ENCODE peak calls at places on chromosome 10, in four cellular contexts. K is K562, B is GM12878, F is HepG2. N is an unnamed sample.
A peak's percentile ranks its signal among the peaks of the same experiment; 100 is the strongest.

GRCh38 chr10:14208231-14208630 is 122.5 kb downstream of the FRMD4A start:
- DNase-seq in B (no peak), K (no peak), F (no peak), N (no peak)

GRCh38 chr10:93826355-93826754 is 67.4 kb upstream of the SLC35G1 start:
- DNase-seq in B (no peak), K (no peak), F (no peak), N (no peak)

GRCh38 chr10:68897336-68897741 is 3.8 kb upstream of the DDX50 start:
- DNase-seq in B (no peak), K (peak; percentile 31), F (peak; percentile 64), N (peak; percentile 59)

GRCh38 chr10:91349381-91349780 is 60.8 kb upstream of the HECTD2 start:
- DNase-seq in K (no peak), F (no peak), B (no peak), N (no peak)

GRCh38 chr10:119413738-119414611 is 128.5 kb downstream of the RGS10 start:
- DNase-seq in B (no peak), F (no peak), K (no peak), N (no peak)

GRCh38 chr10:63573068-63573697 is 52.0 kb downstream of the REEP3 start:
- DNase-seq in F (no peak), K (no peak), B (no peak), N (no peak)

GRCh38 chr10:26725837-26726727 is 28.6 kb downstream of the PDSS1 start:
- DNase-seq in F (peak; percentile 27), B (no peak), K (peak; percentile 59), N (peak; percentile 5)

GRCh38 chr10:70917635-70918034 is 29.3 kb upstream of the PCBD1 start:
- DNase-seq in K (no peak), F (no peak), B (no peak), N (no peak)

GRCh38 chr10:80603516-80603915 is 65.8 kb downstream of the SH2D4B start:
- DNase-seq in B (no peak), K (no peak), F (no peak), N (no peak)

GRCh38 chr10:111338798-111339197 is 262.0 kb downstream of the ADRA2A start:
- DNase-seq in B (peak; percentile 55), F (no peak), K (no peak), N (no peak)

GRCh38 chr10:63481815-63482421 is 16.1 kb upstream of the JMJD1C start:
- DNase-seq in F (no peak), K (no peak), B (no peak), N (no peak)

GRCh38 chr10:43691503-43691902 is 42.8 kb upstream of the ZNF32 start:
- DNase-seq in K (no peak), B (no peak), F (no peak), N (no peak)

GRCh38 chr10:77319557-77319956 is 318.1 kb downstream of the KCNMA1 start:
- DNase-seq in K (no peak), B (no peak), F (no peak), N (no peak)

GRCh38 chr10:132417957-132418441 is 21.0 kb downstream of the PWWP2B start:
- DNase-seq in B (no peak), F (no peak), K (peak; percentile 8), N (no peak)

GRCh38 chr10:90245623-90246022 is 544.2 kb downstream of the KIF20B start:
- DNase-seq in K (no peak), F (no peak), B (no peak), N (no peak)

GRCh38 chr10:34713875-34714274 is 101.2 kb downstream of the PARD3 start:
- DNase-seq in B (no peak), K (no peak), F (peak; percentile 71), N (no peak)

GRCh38 chr10:50972591-50972990 is 87.2 kb upstream of the A1CF start:
- DNase-seq in F (peak; percentile 54), K (no peak), B (no peak), N (no peak)

GRCh38 chr10:31929986-31930675 is 1.5 kb upstream of the ARHGAP12 start:
- DNase-seq in F (no peak), K (no peak), B (no peak), N (no peak)

GRCh38 chr10:86086418-86086817 is 280.2 kb downstream of the GRID1 start:
- DNase-seq in K (no peak), F (no peak), B (no peak), N (no peak)

GRCh38 chr10:82529064-82529463 is 654.1 kb downstream of the NRG3 start:
- DNase-seq in F (no peak), K (no peak), B (no peak), N (no peak)

GRCh38 chr10:178208-178607 is 43.0 kb downstream of the ZMYND11 start:
- DNase-seq in B (no peak), F (peak; percentile 14), K (no peak), N (no peak)

GRCh38 chr10:132774905-132775863 is 10.8 kb downstream of the NKX6-2 start:
- DNase-seq in B (no peak), F (no peak), K (no peak), N (no peak)

GRCh38 chr10:27450225-27450624 is 53.9 kb upstream of the RAB18 start:
- DNase-seq in B (no peak), K (no peak), F (no peak), N (no peak)

GRCh38 chr10:98405422-98405821 is 9.6 kb downstream of the PYROXD2 start:
- DNase-seq in F (no peak), K (no peak), B (no peak), N (no peak)

GRCh38 chr10:13395540-13395939 is 47.4 kb upstream of the SEPHS1 start:
- DNase-seq in F (no peak), K (no peak), B (no peak), N (no peak)

GRCh38 chr10:34689053-34689452 is 126.0 kb downstream of the PARD3 start:
- DNase-seq in F (no peak), K (no peak), B (no peak), N (no peak)

GRCh38 chr10:26334932-26335573 is 103.1 kb upstream of the APBB1IP start:
- DNase-seq in K (peak; percentile 47), B (peak; percentile 73), F (peak; percentile 50), N (peak; percentile 58)

GRCh38 chr10:10677479-10677878 is 340.2 kb upstream of the CELF2 start:
- DNase-seq in F (no peak), K (no peak), B (peak; percentile 11), N (peak; percentile 67)

GRCh38 chr10:51423121-51423452 is 276.3 kb downstream of the CSTF2T start:
- DNase-seq in F (no peak), K (no peak), B (no peak), N (no peak)

GRCh38 chr10:123472606-123473005 is 193.5 kb upstream of the GPR26 start:
- DNase-seq in B (no peak), F (no peak), K (no peak), N (no peak)

GRCh38 chr10:11160982-11161554 is 143.4 kb downstream of the CELF2 start:
- DNase-seq in K (no peak), B (no peak), F (no peak), N (no peak)

GRCh38 chr10:131082991-131083465 is 228.5 kb downstream of the TCERG1L start:
- DNase-seq in B (no peak), K (no peak), F (peak; percentile 20), N (no peak)

GRCh38 chr10:79412516-79412915 is 32.9 kb downstream of the ZCCHC24 start:
- DNase-seq in B (no peak), F (no peak), K (no peak), N (no peak)
- TF ChIP-seq ATF2 in B (no peak), F (no peak), K (no peak), N (no peak)

DNA sequence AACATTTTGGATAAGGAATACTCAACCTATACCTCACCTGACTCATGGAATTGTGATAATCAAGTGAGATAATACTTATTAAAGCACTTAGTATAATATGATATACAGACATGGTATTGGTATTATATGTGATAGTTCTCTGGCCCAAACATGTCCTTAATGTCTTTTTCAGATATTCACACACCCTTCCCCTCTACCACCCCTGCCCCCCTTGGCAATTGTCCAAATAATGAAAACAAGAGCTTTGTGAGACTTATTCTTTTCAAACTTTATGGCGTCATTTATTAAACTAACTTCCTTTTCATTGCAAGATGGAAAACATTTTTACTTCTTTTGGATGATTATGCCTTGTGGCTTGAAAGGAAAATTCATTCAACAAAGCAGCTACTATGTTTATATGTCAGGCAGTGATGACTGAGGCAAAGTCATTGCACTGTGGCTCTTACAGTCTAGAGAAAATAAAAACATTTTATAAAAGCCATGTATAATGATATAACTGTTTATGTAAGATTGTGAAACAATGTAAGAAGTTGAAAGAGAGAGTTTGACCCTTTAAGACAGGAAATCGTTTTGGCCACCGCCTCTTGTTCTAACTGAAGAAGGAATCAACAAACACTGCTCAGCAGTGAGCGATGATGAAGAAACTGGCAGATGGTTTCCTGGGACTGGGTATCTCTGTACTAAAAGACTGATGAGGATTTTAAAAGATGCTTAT is 27.4 kb downstream of the MINPP1 start:
- DNase-seq in F (no peak), B (no peak), K (no peak), N (no peak)
- TF ChIP-seq BRCA1 in F (no peak), B (no peak), K (no peak), N (no peak)

GRCh38 chr10:116683061-116683601 is 59.2 kb downstream of the HSPA12A start:
- DNase-seq in B (no peak), F (no peak), K (no peak), N (no peak)

GRCh38 chr10:116676118-116676517 is 55.4 kb downstream of the PNLIPRP2 start:
- DNase-seq in F (no peak), B (no peak), K (no peak), N (no peak)

GRCh38 chr10:116674901-116675423 is 54.2 kb downstream of the PNLIPRP2 start:
- DNase-seq in K (no peak), F (no peak), B (no peak), N (no peak)

GRCh38 chr10:116676633-116677032 is 55.9 kb downstream of the PNLIPRP2 start:
- DNase-seq in B (no peak), F (peak; percentile 9), K (no peak), N (no peak)

GRCh38 chr10:116679351-116679750 is 58.6 kb downstream of the PNLIPRP2 start:
- DNase-seq in F (no peak), K (no peak), B (no peak), N (no peak)
- TF ChIP-seq ATF2 in F (no peak), K (no peak), B (no peak), N (no peak)

DNA sequence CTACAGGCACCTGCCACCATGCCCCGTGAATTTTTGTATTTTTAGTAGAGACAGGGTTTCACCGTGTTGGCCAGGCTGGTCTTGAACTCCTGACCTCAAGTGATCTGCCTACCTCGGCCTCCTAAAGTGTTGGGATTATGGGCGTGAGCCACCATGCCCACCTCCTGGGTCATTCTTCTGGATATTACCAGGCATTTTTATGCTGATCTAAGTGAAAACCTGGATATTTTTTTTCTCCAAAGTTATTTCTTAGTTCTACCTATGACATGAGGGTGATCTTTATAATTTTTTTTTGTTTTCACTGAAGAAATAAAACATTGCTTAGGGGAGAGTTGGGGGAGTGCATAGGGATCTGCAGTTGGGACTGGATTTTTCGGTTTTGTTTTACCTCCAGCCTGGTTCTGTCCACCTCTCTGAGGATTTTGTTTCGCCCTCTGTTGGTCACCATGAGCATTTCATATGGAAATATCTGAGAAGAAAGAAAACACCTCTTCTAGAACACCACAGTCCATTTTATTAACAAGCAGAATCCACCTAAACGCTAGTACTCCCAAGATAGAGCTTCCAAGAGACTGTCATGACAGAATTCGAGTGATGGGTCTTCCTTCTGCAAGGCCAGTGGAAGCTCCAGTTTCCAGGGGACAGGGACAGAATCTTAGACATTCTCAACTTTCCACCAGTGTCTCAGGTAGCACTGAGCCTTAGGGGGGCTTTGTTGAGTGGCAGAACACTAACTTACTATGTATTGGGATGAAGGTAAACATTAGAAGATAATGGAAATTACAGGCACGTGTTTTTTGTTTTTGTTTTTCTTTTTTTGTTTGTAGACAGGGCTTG is 33.4 kb upstream of the AFAP1L2 start:
- DNase-seq in K (peak; percentile 27), F (peak; percentile 12), B (no peak), N (no peak)
- TF ChIP-seq BRCA1 in K (no peak), F (no peak), B (no peak), N (no peak)

GRCh38 chr10:46549171-46550075 is 7.0 kb downstream of the GPRIN2 start:
- DNase-seq in F (no peak), B (no peak), K (no peak), N (peak; percentile 59)
- TF ChIP-seq ATF2 in F (no peak), B (no peak), K (no peak), N (no peak)